ENCODE peak calls at places on chromosomes 2 and 18, in seven cellular contexts. P is tibial artery; T is ascending aorta; W is GM23338; I is CD8-positive, alpha-beta T cell; B is fibroblast of pulmonary artery; J is PC-3. H is an unnamed sample.
A peak's percentile ranks its signal among the peaks of the same experiment; 100 is the strongest.

GRCh38 chr2:233643128-233643527 is 6.9 kb downstream of the UGT1A10 start:
- DNase-seq in P (no peak), T (no peak), W (peak; percentile 71), I (no peak), B (peak; percentile 17), J (peak; percentile 54), H (no peak)

GRCh38 chr2:64403426-64403825 is 50.5 kb upstream of the LGALSL start:
- DNase-seq in P (no peak), T (no peak), W (no peak), I (no peak), B (no peak), J (no peak), H (peak; percentile 23)

GRCh38 chr2:233130481-233130970 is 70.4 kb downstream of the INPP5D start:
- DNase-seq in P (no peak), T (no peak), W (no peak), I (no peak), B (no peak), J (no peak), H (no peak)

GRCh38 chr2:1784087-1784486 is 39.8 kb upstream of the PXDN start:
- DNase-seq in P (peak; percentile 31), T (no peak), W (peak; percentile 32), I (no peak), B (no peak), J (no peak), H (no peak)

GRCh38 chr2:15243762-15244161 is 317.4 kb downstream of the NBAS start:
- DNase-seq in P (no peak), T (no peak), W (no peak), I (no peak), B (peak; percentile 42), J (peak; percentile 55), H (no peak)

GRCh38 chr2:217706095-217706494 is 296.7 kb downstream of the TNS1 start:
- DNase-seq in P (no peak), T (no peak), W (no peak), I (no peak), B (no peak), J (peak; percentile 6), H (no peak)

GRCh38 chr2:46872876-46873631 is 42.6 kb downstream of the MCFD2 start:
- DNase-seq in P (peak; percentile 34), T (no peak), W (no peak), I (no peak), B (no peak), J (no peak), H (no peak)

GRCh38 chr2:169693344-169693743 is 861 bp downstream of the CFAP210 start:
- DNase-seq in P (no peak), T (no peak), W (peak; percentile 4), I (peak; percentile 46), B (no peak), J (peak; percentile 19), H (no peak)

GRCh38 chr2:15800489-15801329 is 139.6 kb upstream of the MYCN start:
- DNase-seq in P (no peak), T (no peak), W (peak; percentile 64), I (no peak), B (no peak), J (no peak), H (no peak)

GRCh38 chr2:124180635-124181034 is 155.5 kb downstream of the CNTNAP5 start:
- DNase-seq in P (no peak), T (no peak), W (peak; percentile 6), I (no peak), B (peak; percentile 68), J (no peak), H (no peak)

GRCh38 chr2:152468832-152469692 is 134.1 kb downstream of the FMNL2 start:
- DNase-seq in P (no peak), T (no peak), W (no peak), I (no peak), B (peak; percentile 45), J (peak; percentile 35), H (no peak)

GRCh38 chr2:47078541-47079482 is 76.3 kb downstream of the STPG4 start:
- DNase-seq in P (no peak), T (no peak), W (no peak), I (no peak), B (no peak), J (peak; percentile 14), H (peak; percentile 53)

GRCh38 chr2:7096726-7097352 is 179.6 kb downstream of the RNF144A start:
- DNase-seq in P (no peak), T (no peak), W (no peak), I (no peak), B (no peak), J (no peak), H (no peak)
- TF ChIP-seq CTCF in P (no peak), T (no peak), W (no peak), I (no peak), B (no peak), J (no peak), H (no peak)

DNA sequence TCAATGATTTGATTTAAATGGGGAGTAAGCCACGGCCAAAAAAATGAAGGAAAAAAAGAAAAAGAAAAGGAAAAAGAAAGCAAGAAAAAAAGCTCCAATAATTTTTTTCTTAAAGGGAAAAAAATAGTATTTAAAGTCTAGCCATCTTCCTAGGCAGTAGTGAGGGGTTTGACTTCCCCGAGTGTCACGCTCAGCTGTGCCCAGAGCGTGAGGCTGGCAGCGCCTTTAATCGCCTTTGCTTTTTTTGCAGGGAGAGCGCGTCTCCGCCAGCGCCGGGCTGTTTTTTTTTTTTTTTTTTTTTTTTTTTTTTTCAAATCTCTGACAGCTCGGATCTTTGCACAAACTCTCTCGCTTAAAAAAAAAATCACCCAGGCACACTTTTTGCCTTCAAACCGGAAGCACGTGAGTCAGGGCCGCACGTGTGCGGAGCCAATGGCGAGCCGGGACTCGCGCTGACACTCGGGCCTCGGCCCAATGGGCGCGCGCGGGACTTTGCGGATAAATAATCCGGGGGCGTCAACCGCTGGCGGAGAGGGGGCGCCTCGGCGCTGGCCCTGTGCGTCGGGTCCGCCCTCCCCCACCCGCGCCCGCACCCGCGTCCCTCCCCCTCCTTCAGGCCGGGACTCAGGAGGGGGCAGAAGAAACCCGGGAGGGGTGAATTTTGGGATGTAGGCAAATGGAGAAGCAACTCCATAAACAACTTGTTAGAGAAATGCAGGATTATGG is at the start of gene EN1:
- DNase-seq in P (no peak), T (peak; percentile 59), W (peak; percentile 93), I (no peak), B (peak; percentile 48), J (peak; percentile 79), H (no peak)
- H3K4me3 ChIP-seq in P (peak within 1 kb of the TSS; percentile 50), T (peak within 1 kb of the TSS; percentile 60), W (peak within 1 kb of the TSS; percentile 60), I (no peak within 1 kb of the TSS), B (peak within 1 kb of the TSS; percentile 20), J (peak within 1 kb of the TSS; percentile 66), H (no peak within 1 kb of the TSS)

DNA sequence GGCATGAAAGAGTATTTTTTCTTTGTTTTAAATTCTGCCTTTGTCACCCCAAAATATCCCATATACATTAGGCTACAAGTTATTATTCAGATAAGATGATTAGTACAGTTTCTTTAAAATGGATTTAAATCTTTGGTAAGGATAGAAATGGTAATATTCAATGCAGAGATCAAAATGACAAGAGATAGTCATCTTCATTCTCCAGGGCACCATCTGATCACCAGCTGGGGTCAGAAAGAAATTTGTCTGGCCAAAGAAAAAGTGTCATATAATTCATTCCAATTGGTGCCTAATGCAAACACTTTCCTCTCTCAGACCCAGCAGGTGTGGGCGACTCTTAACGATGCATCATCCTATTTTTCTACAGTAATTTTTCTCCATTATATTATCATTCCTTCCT is 570.3 kb downstream of the TDRD15 start:
- DNase-seq in P (no peak), T (no peak), W (no peak), I (no peak), B (no peak), J (no peak), H (no peak)
- TF ChIP-seq CTCF in P (no peak), T (no peak), W (no peak), I (no peak), B (no peak), J (no peak), H (no peak)

DNA sequence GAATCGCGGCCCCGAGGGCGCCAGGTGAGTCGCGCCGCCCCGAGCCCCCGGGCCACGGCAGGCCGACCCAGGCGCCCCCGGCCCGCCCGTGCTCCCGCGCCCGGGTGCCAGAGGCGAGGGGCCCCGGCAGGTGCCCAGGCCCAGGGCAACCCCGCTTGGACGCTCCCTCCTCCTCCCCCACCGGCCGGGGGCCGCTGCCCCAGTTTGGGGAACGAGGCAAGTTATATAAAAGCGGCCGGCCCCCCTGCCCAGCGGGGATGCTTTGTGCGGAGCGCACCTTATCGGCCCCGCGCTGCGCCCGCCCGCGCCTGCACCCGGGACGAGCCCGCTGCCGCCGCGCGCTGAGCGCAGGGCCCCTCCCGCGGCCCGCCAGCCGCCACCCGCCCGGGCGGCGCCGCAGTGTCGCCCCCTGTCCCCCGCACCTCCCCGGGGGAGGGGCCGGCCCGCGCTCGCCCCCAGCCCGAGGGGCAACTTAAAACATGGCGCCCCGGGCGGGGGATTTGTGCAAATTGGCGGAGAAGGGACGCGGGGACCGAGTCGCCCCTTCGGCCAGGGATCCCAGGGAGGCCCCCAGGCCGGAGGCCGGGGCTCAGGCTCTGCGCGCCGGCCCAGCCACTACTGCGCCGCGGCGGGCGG is 643 bp downstream of the EPB41L3 start:
- DNase-seq in P (no peak), T (no peak), W (peak; percentile 74), I (no peak), B (no peak), J (no peak), H (peak; percentile 3)
- H3K4me3 ChIP-seq in P (peak overlapping the region; percentile 55), T (peak overlapping the region; percentile 64), W (peak overlapping the region; percentile 76), I (no peak overlapping the region), B (peak overlapping the region; percentile 53), J (peak overlapping the region; percentile 54), H (no peak overlapping the region)

GRCh38 chr2:218981390-218982311 is 3.3 kb downstream of the FEV start:
- DNase-seq in P (no peak), T (no peak), W (peak; percentile 67), I (peak; percentile 43), B (peak; percentile 16), J (no peak), H (no peak)
- TF ChIP-seq CTCF in P (no peak), T (no peak), W (peak; percentile 44), I (no peak), B (no peak), J (no peak), H (no peak)

DNA sequence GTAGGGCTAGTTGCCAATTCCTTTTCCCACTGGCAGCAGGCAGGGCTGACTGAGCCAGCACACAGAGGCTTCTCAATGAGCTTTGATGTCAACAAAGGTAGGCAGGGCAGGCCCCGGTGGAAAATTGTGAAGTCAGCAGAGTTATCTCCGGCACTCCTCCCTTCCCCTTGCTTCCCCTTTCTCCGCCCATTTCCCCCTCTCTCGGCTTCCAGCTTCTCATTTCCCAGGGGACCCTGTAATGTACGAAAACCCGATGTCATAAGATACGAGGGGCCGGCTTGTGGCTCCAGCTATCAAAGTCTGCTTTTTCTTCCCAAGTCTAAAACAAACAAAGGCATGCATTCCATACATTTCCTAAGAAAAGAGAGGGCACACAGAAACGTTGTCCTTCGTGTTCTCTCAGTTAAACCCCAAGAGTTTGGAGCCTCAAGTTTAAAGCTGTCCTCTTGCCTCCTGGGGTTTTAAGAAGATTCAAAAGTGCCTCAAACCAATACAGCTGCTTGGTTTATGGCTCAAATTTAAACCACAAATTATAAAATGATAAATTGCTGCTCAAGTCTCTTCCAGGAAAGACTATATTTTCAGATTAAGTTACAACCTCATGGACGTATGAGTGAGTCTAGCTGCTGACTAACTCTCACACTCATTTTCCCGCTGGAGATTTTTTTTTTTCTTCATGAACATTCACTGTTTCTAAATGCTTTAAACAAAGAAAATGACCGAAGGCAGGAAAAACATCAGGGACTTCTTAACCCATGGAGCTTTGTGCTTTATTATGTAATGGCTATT is 27.3 kb upstream of the EML4 start:
- DNase-seq in P (peak; percentile 75), T (peak; percentile 78), W (peak; percentile 72), I (no peak), B (peak; percentile 95), J (peak; percentile 60), H (peak; percentile 59)
- H3K4me3 ChIP-seq in P (peak overlapping the region; percentile 37), T (peak overlapping the region; percentile 40), W (peak overlapping the region; percentile 46), I (no peak overlapping the region), B (peak overlapping the region; percentile 33), J (peak overlapping the region; percentile 53), H (no peak overlapping the region)

GRCh38 chr2:132676999-132677398 is 7.0 kb upstream of the LYPD1 start:
- DNase-seq in P (no peak), T (no peak), W (no peak), I (no peak), B (no peak), J (peak; percentile 38), H (no peak)
- TF ChIP-seq CTCF in P (no peak), T (no peak), W (no peak), I (no peak), B (no peak), J (peak; percentile 65), H (no peak)

H was measured in mucosa of descending colon.